ENCODE peak calls at places on chromosome 15, in six cellular contexts. M is left ventricle myocardium inferior, E is HCT116, Z is testis, S is thoracic aorta, P is epithelial cell of esophagus. W is an unnamed sample.

GRCh38 chr15:39919740-39920509 is at the start of gene GPR176:
- DNase-seq in E (no peak), S (peak), Z (peak), M (peak), P (peak), W (peak)

GRCh38 chr15:52105856-52106255 is 6.7 kb downstream of the BCL2L10 start:
- DNase-seq in P (peak), S (no peak), E (no peak), Z (no peak), M (no peak), W (no peak)

GRCh38 chr15:51781506-51781905 is 30.1 kb downstream of the TMOD2 start:
- DNase-seq in E (no peak), S (no peak), M (no peak), P (peak), Z (no peak), W (no peak)

GRCh38 chr15:57596978-57597377 is 5.3 kb downstream of the MYZAP start:
- DNase-seq in Z (no peak), P (peak), M (no peak), S (no peak), E (no peak), W (no peak)

GRCh38 chr15:89472785-89473256 is 23.6 kb downstream of the RHCG start:
- DNase-seq in E (peak), S (no peak), M (peak), P (peak), Z (peak), W (peak)

GRCh38 chr15:98358971-98359370 is 289.4 kb upstream of the IGF1R start:
- DNase-seq in S (no peak), M (no peak), Z (no peak), E (no peak), P (no peak), W (no peak)

GRCh38 chr15:92848852-92849598 is 51.1 kb upstream of the CHD2 start:
- DNase-seq in E (no peak), P (no peak), M (no peak), S (no peak), Z (no peak), W (no peak)

GRCh38 chr15:39165026-39165706 is 415.7 kb upstream of the THBS1 start:
- DNase-seq in M (no peak), S (no peak), P (no peak), Z (no peak), E (no peak), W (no peak)

GRCh38 chr15:71962537-71962936 is 152.2 kb downstream of the NR2E3 start:
- DNase-seq in E (no peak), P (no peak), Z (no peak), S (no peak), M (no peak), W (no peak)

GRCh38 chr15:90362936-90363212 is 10.8 kb downstream of the ZNF774 start:
- DNase-seq in Z (no peak), E (no peak), P (peak), S (no peak), M (no peak), W (no peak)

GRCh38 chr15:57442371-57442770 is 66.1 kb downstream of the CGNL1 start:
- DNase-seq in E (no peak), M (no peak), S (no peak), P (no peak), Z (no peak), W (no peak)

GRCh38 chr15:89179966-89180875 is 41.2 kb downstream of the RLBP1 start:
- DNase-seq in S (no peak), E (no peak), P (no peak), M (no peak), Z (no peak), W (no peak)

GRCh38 chr15:89450076-89451006 is 46.0 kb downstream of the RHCG start:
- DNase-seq in S (no peak), Z (no peak), M (no peak), E (no peak), P (no peak), W (no peak)

GRCh38 chr15:94526071-94526689 is 294.8 kb downstream of the MCTP2 start:
- DNase-seq in Z (no peak), P (peak), E (peak), M (no peak), S (no peak), W (no peak)

GRCh38 chr15:52727825-52728224 is 48.6 kb upstream of the ATOSA start:
- DNase-seq in E (no peak), M (no peak), Z (no peak), P (no peak), S (no peak), W (no peak)

GRCh38 chr15:82854554-82854953 is 45.1 kb downstream of the WHAMM start:
- DNase-seq in S (no peak), Z (no peak), M (no peak), E (no peak), P (no peak), W (no peak)

GRCh38 chr15:35583863-35584528 is 38.0 kb upstream of the DPH6 start:
- DNase-seq in S (no peak), M (no peak), Z (no peak), E (no peak), P (no peak), W (no peak)

GRCh38 chr15:84798436-84798946 is 18.7 kb upstream of the ALPK3 start:
- DNase-seq in S (no peak), Z (no peak), M (no peak), P (no peak), E (no peak), W (no peak)

GRCh38 chr15:48374472-48374871 is 43.2 kb downstream of the DUT start:
- DNase-seq in Z (no peak), M (no peak), S (no peak), P (no peak), E (no peak), W (no peak)

GRCh38 chr15:90851945-90852344 is 16.4 kb upstream of the FURIN start:
- DNase-seq in Z (no peak), E (no peak), S (no peak), P (no peak), M (no peak), W (no peak)

GRCh38 chr15:89662893-89663673 is 7.8 kb upstream of the KIF7 start:
- DNase-seq in S (peak), M (peak), P (peak), Z (peak), E (no peak), W (no peak)

GRCh38 chr15:78408961-78409360 is 29.1 kb upstream of the IREB2 start:
- DNase-seq in E (no peak), Z (no peak), P (peak), S (no peak), M (no peak), W (no peak)

GRCh38 chr15:23072633-23073032 is 33.3 kb upstream of the TUBGCP5 start:
- DNase-seq in Z (no peak), S (no peak), M (no peak), E (no peak), P (no peak), W (no peak)

GRCh38 chr15:23075927-23076326 is 36.6 kb upstream of the TUBGCP5 start:
- DNase-seq in M (no peak), S (no peak), P (no peak), Z (no peak), E (no peak), W (no peak)

GRCh38 chr15:23069496-23070166 is 30.3 kb upstream of the TUBGCP5 start:
- DNase-seq in S (no peak), P (no peak), M (no peak), Z (peak), E (peak), W (no peak)

GRCh38 chr15:23073890-23074631 is 34.7 kb upstream of the TUBGCP5 start:
- DNase-seq in E (no peak), P (peak), M (no peak), S (no peak), Z (no peak), W (no peak)

DNA sequence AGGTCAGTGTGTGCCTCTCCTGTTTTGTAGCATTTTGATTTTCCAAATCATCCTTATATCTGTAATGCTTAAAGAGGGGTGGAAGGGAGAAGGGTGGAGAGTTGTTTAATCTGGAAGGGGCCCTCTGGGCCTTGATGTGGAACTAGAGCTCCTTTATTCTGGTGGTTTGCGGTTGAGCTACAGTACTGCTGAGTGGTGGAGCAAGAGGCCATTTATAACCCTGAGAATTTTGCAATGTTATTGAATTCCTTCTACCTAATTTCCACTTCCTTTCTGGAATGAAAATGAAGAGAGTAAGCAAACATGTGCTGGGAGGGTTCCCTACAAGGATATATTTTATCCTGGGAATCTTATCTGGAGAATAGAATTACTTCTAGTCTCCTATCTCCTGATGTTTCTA is 35.3 kb upstream of the TUBGCP5 start:
- DNase-seq in E (no peak), P (no peak), S (no peak), Z (no peak), M (no peak), W (no peak)
- TF ChIP-seq CTCF in E (no peak), P (no peak), S (no peak), Z (no peak), M (no peak), W (no peak)

GRCh38 chr15:32029409-32029861 is 880 bp upstream of the CHRNA7 start:
- DNase-seq in P (no peak), S (no peak), Z (peak), M (no peak), E (no peak), W (peak)
- TF ChIP-seq CTCF in P (no peak), S (no peak), Z (no peak), M (peak), E (no peak), W (peak)

GRCh38 chr15:31442203-31443090 is 115.8 kb downstream of the KLF13 start:
- DNase-seq in M (no peak), E (no peak), P (peak), S (no peak), Z (no peak), W (no peak)
- TF ChIP-seq CTCF in M (peak), E (no peak), P (peak), S (no peak), Z (no peak), W (no peak)

GRCh38 chr15:81336568-81336967 is 12.6 kb upstream of the STARD5 start:
- DNase-seq in M (no peak), E (peak), P (peak), S (no peak), Z (no peak), W (no peak)
- TF ChIP-seq CTCF in M (peak), E (peak), P (peak), S (no peak), Z (no peak), W (peak)

GRCh38 chr15:74787251-74788041 is 5.6 kb downstream of the CSK start:
- DNase-seq in Z (peak), S (no peak), P (peak), E (no peak), M (peak), W (no peak)
- TF ChIP-seq CTCF in Z (no peak), S (no peak), P (peak), E (peak), M (peak), W (peak)

GRCh38 chr15:70510433-70510832 is 252.9 kb downstream of the UACA start:
- DNase-seq in E (no peak), Z (no peak), M (no peak), P (no peak), S (no peak), W (no peak)

GRCh38 chr15:70505971-70506887 is 257.1 kb downstream of the UACA start:
- DNase-seq in M (no peak), P (no peak), S (no peak), E (no peak), Z (no peak), W (no peak)

GRCh38 chr15:70507772-70508351 is 255.5 kb downstream of the UACA start:
- DNase-seq in S (no peak), Z (no peak), M (no peak), P (peak), E (no peak), W (no peak)

GRCh38 chr15:70509282-70510272 is 253.8 kb downstream of the UACA start:
- DNase-seq in S (no peak), P (no peak), M (no peak), E (no peak), Z (no peak), W (no peak)

GRCh38 chr15:70508561-70509281 is 254.6 kb downstream of the UACA start:
- DNase-seq in E (no peak), P (peak), S (no peak), Z (no peak), M (no peak), W (no peak)
- TF ChIP-seq CTCF in E (peak), P (no peak), S (no peak), Z (no peak), M (no peak), W (no peak)

DNA sequence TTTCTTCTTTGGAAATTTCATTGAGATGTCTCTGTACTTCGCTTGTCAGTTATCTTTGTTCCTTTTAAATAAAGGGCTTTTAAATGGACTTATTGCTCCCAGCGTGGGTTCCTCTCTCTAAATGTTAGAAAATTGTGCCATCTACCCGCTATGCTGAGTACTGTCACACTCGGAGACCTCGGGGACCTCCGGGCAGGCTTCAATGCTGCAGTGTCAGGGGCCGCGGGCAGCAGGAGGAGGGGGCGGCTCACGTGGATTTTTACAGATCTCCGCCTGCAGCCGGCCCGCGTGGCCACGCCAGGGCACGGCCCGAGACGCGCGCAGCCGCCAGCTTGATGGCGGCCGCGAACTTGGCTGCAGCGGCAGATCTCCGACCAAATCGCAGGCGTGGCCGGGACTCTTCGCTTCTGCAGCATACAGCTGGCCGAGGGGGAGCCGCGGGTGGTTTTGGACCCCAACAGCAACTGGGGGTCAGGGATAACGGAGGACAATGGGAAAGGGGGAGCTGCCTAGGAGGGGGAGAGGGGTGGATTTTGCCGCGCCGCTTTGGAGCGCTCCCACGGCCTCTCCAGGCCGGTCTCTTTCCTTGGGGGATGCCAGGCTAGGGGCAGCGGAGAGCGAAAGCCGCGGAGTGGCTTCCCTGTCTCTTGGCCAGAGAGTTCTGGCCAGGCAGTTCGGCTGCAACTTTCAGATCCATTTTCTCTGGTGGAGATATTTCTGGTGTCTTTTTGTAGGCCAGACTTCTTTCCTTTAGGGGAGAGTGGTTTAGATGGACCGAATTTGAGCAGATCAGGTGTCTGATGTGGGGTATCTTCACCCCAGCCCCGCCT is 15.3 kb downstream of the NR2F2 start:
- DNase-seq in P (peak), M (peak), Z (peak), E (no peak), S (no peak), W (no peak)
- TF ChIP-seq CTCF in P (peak), M (peak), Z (peak), E (no peak), S (peak), W (peak)

DNA sequence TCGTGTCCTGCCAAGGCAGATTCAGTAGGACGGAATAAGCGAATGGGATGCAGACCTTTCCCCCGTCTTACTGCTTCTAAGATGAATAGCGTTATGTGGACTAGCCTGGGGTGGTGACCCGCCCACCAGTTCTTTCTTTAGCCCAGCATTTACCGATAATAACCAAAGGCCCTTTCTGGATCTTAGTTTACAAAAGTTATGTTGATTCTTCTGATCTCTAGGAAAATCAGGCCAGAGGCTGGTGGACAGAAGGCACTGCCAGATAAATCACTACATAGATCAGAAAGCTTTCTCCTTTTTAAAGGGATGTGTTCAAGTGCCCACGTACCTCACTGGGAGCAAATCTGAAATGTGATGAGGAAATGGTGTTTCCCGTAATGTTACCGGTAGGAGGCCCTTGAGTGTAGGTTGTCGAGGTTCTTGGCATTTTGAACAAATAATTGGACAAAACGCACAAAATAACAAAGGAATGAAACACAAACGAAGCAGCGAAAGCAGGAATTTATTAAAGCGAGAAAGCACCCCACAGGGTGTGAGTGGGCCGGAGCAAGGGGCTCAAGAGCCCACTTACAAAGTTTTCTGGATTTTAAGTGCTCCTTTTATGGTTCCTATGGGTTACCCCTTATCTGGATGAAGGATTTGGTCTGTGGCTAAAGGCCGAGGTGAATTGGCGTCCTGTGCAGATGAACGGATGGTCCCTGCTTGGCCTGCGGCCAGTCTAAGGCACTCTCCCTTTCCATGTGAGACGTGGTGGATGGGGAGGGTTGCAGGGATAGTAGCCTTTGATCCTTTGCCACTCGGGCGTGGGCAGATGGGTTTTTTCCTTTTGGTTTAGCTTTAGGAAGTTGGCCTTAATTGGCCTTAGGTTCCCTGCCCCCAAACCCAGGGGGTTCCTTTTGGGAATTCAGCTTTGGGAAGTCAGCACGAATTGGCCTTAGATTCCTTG is 977 bp downstream of the SNX1 start:
- DNase-seq in M (no peak), E (no peak), P (peak), Z (no peak), S (no peak), W (no peak)
- TF ChIP-seq CTCF in M (no peak), E (peak), P (peak), Z (no peak), S (no peak), W (peak)

DNA sequence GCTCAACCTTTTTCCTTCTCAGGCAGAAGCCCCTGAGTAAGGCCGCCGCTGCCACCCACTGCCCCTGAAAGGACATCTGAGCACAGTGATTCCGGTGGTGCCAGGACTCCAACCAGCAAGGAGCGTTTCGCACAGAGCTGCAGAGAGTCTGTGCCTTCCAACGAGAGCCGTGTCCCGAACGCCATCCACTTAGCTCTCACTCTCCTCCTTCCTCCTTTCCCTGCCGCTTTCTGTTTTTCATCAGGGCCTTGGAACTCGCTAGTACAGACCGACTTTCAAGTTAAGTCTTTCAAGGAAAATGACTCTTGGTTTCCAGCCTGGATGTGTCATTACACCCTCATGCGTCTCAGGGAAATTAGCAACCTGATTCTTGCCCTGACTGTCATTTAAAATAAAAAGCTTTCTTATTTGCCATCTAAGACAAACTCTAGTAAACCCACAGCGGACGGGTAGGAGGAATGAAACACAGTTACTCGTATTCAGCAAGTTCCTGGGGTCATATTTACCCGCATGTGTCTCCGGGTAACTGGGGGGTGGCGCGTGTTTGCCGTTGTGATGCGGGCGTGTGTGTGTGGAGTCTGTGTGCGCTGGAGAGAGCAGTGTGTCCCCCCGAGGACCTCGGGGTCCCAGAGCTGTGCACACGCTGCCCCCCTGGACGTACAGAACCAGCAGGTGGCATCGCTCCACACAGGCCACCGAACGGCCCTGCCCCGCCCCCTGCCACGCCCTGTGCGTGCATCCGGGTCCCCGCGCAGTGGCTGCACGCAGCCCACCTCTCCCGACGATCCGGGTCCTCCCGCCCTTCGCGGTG is 30.4 kb upstream of the ALDH1A3 start:
- DNase-seq in E (no peak), Z (peak), M (peak), P (peak), S (no peak), W (peak)
- TF ChIP-seq CTCF in E (peak), Z (no peak), M (peak), P (peak), S (no peak), W (no peak)